ENCODE peak calls at places on chromosomes 3 and 15, in four cellular contexts. V, A, W and E are unnamed samples. For H3K79me2, the result is how much of the 10 kb centered on the place peaks cover.

GRCh38 chr15:82968066-82968465 is 15.5 kb upstream of the HOMER2 start:
- DNase-seq in V (no peak), A (no peak), W (no peak), E (no peak)

GRCh38 chr3:182450942-182451607 is 342.2 kb upstream of the ATP11B start:
- DNase-seq in V (no peak), A (no peak), W (no peak), E (no peak)

GRCh38 chr3:64945171-64945684 is 257.4 kb upstream of the ADAMTS9 start:
- DNase-seq in V (no peak), A (no peak), W (peak), E (peak)

GRCh38 chr3:30513374-30514152 is 92.8 kb upstream of the TGFBR2 start:
- DNase-seq in V (peak), A (no peak), W (no peak), E (peak)

GRCh38 chr15:40306371-40306770 is 1.4 kb downstream of the PLCB2 start:
- DNase-seq in V (no peak), A (no peak), W (no peak), E (no peak)

GRCh38 chr3:153373571-153373970 is 211.5 kb downstream of the RAP2B start:
- DNase-seq in V (no peak), A (peak), W (no peak), E (no peak)

GRCh38 chr15:70160803-70161565 is 63.3 kb upstream of the TLE3 start:
- DNase-seq in V (no peak), A (no peak), W (no peak), E (no peak)

GRCh38 chr15:68315495-68316007 is 38.0 kb downstream of the FEM1B start:
- DNase-seq in V (no peak), A (no peak), W (no peak), E (peak)

GRCh38 chr15:62360286-62360685 is 195.2 kb upstream of the C2CD4B start:
- DNase-seq in V (no peak), A (no peak), W (no peak), E (no peak)

GRCh38 chr15:80160570-80161156 is 7.9 kb downstream of the FAH start:
- DNase-seq in V (peak), A (peak), W (peak), E (peak)

GRCh38 chr3:197858598-197858997 is 67.5 kb downstream of the LRCH3 start:
- DNase-seq in V (no peak), A (no peak), W (no peak), E (no peak)

GRCh38 chr15:70271422-70272088 is 173.8 kb upstream of the TLE3 start:
- DNase-seq in V (no peak), A (no peak), W (peak), E (peak)

GRCh38 chr3:185555101-185555501 is 2.7 kb upstream of the LIPH start:
- DNase-seq in V (no peak), A (no peak), W (peak), E (no peak)

GRCh38 chr15:80052597-80053304 is 6.7 kb upstream of the ZFAND6 start:
- DNase-seq in V (no peak), A (no peak), W (no peak), E (no peak)

GRCh38 chr3:149448331-149448831 is 26.1 kb upstream of the TM4SF4 start:
- DNase-seq in V (no peak), A (no peak), W (no peak), E (peak)

GRCh38 chr3:183377307-183377959 is 51.0 kb downstream of the MCF2L2 start:
- DNase-seq in V (no peak), A (no peak), W (no peak), E (no peak)

GRCh38 chr3:66554178-66554577 is 53.4 kb upstream of the LRIG1 start:
- DNase-seq in V (no peak), A (no peak), W (no peak), E (peak)

GRCh38 chr3:194620192-194620591 is 13.0 kb downstream of the TMEM44 start:
- DNase-seq in V (no peak), A (no peak), W (no peak), E (no peak)

GRCh38 chr3:56484096-56484495 is 15.8 kb upstream of the ERC2 start:
- DNase-seq in V (no peak), A (no peak), W (no peak), E (no peak)

GRCh38 chr3:87318609-87319008 is 42.2 kb upstream of the POU1F1 start:
- DNase-seq in V (no peak), A (no peak), W (no peak), E (peak)

GRCh38 chr3:15499536-15499935 is 22.0 kb downstream of the COLQ start:
- DNase-seq in V (no peak), A (no peak), W (no peak), E (no peak)

GRCh38 chr15:52559022-52559421 is 9.8 kb downstream of the ARPP19 start:
- DNase-seq in V (no peak), A (no peak), W (no peak), E (no peak)

GRCh38 chr3:132315851-132316250 is 1.4 kb upstream of the ACP3 start:
- DNase-seq in V (no peak), A (no peak), W (no peak), E (no peak)

GRCh38 chr3:112498916-112499315 is 356 bp downstream of the BTLA start:
- DNase-seq in V (no peak), A (no peak), W (no peak), E (no peak)

GRCh38 chr3:197023998-197024651 is 5.5 kb downstream of the MELTF start:
- DNase-seq in V (no peak), A (no peak), W (no peak), E (no peak)

GRCh38 chr3:27686642-27687041 is 35.5 kb downstream of the EOMES start:
- DNase-seq in V (no peak), A (no peak), W (no peak), E (no peak)

GRCh38 chr15:51202783-51203182 is 108.1 kb upstream of the TNFAIP8L3 start:
- DNase-seq in V (no peak), A (no peak), W (no peak), E (no peak)

GRCh38 chr15:71386448-71387236 is 271.4 kb downstream of the THSD4 start:
- DNase-seq in V (no peak), A (no peak), W (peak), E (peak)

DNA sequence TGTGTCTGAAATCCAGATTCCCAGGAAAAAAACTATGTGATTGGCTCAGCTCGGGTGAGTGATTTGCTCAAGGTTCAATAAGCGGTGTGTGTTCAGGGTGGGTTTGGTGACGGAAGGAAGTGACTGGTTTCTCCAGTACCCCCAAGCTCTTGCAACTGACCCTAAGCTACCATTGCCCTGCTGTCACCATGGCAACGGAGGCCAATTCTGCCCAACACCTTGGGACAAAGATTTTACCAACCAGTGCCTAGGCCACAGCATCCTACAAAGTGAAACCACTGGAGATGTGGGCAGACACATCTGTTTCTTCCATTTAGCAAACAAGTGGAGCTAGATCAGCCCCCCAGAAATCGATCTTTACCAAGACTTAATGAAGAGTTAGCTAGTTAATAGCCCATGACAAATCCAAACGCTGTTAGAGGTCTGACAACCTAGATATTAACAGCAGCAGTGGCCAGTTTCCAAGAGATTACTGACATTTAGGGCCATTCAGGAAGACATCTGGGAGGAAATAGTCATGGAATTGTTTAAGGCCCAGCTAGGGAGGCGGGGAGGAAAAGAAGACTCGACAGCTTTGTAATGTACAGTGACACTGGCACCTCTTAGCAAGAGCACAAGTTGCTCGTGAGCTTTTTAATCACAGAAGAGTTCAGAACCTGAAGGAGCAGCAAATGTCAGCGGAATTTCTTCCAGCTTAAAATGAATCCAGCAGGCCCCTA is 195.9 kb downstream of the SLCO3A1 start:
- DNase-seq in V (no peak), A (no peak), W (no peak), E (no peak)
- H3K79me2 ChIP-seq in V (under half), A (under half), W (under half), E (under half)

DNA sequence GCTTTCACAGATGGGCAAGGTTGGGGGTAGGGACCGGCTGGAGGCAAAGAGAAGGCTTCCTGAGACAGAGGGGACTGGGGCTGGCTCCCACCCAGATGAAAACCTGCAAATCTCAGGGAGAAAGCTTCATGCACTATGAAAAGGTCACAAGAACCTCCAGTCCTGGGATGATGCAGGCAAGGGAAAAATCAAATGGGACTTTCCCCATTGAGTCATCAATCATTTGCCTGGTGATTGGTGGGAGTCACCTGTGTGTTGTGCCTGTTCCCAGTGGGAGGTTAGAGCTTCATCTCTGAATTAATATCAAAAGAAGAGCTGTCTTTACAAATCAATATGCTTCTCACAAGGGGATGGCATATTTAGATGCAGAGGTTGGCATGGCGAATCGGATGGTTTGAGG is 49.9 kb downstream of the CACNA1D start:
- DNase-seq in V (no peak), A (no peak), W (no peak), E (no peak)
- TF ChIP-seq MYC in V (no peak), A (no peak), W (no peak), E (no peak)

DNA sequence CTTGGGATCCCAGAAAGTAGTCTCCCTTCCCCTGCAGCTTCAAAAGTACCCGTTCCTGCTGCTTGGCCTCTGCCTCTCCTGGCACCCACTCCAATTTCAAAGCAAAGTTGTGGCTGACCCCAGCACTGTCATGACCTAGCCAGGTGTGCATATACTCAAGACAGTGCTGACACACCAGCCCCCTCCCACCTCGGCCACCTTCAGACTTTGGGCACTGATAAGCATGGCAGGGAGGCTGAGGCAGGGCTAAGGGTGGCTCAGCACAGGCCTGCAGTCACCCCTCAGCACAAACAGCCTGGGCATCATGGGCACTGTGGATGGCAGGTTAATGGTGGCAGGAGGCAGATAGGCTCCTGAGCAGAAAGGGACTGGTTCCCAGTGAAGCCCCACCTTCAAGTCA is 94.3 kb downstream of the TPRA1 start:
- DNase-seq in V (no peak), A (no peak), W (no peak), E (no peak)
- H3K79me2 ChIP-seq in V (under half), A (under half), W (under half), E (under half)

GRCh38 chr3:177331203-177331602 is 133.9 kb upstream of the TBL1XR1 start:
- DNase-seq in V (no peak), A (no peak), W (no peak), E (no peak)
- TF ChIP-seq MYC in V (no peak), A (no peak), W (no peak), E (no peak)

GRCh38 chr3:48587686-48588085 is 7.4 kb downstream of the COL7A1 start:
- DNase-seq in V (no peak), A (no peak), W (no peak), E (no peak)
- H3K79me2 ChIP-seq in V (under half), A (under half), W (under half), E (under half)